ENCODE peak calls at places on chromosomes 1 and 21, in six cellular contexts. I, J, X, L, H and M are unnamed samples.

GRCh38 chr1:227192163-227192562 is 126.1 kb downstream of the CDC42BPA start:
- DNase-seq in H (peak; percentile 97), I (no peak), J (no peak), L (peak; percentile 46), X (peak; percentile 6), M (peak; percentile 7)

GRCh38 chr1:10561497-10561896 is 86.7 kb downstream of the PEX14 start:
- DNase-seq in L (no peak), H (no peak), J (no peak), X (no peak), I (no peak), M (peak; percentile 37)

GRCh38 chr1:165423181-165423580 is 21.7 kb downstream of the RXRG start:
- DNase-seq in X (no peak), J (no peak), L (no peak), H (no peak), I (no peak), M (no peak)

GRCh38 chr1:41876533-41877445 is 41.9 kb downstream of the HIVEP3 start:
- DNase-seq in I (no peak), J (no peak), X (no peak), L (no peak), H (no peak), M (peak; percentile 50)

GRCh38 chr1:68585371-68585770 is 88.5 kb upstream of the DEPDC1 start:
- DNase-seq in H (no peak), I (no peak), X (no peak), L (no peak), J (no peak), M (no peak)

GRCh38 chr1:225746361-225747179 is 31.1 kb upstream of the SRP9 start:
- DNase-seq in J (peak; percentile 96), H (peak; percentile 88), L (peak; percentile 72), X (no peak), I (no peak), M (no peak)

GRCh38 chr21:19523731-19524130 is 1120.1 kb upstream of the TMPRSS15 start:
- DNase-seq in I (no peak), J (no peak), L (no peak), H (no peak), X (no peak), M (peak; percentile 79)

GRCh38 chr1:48030696-48031365 is 33.6 kb upstream of the TRABD2B start:
- DNase-seq in I (no peak), X (no peak), J (no peak), L (no peak), H (no peak), M (no peak)

GRCh38 chr1:214205053-214205452 is 75.9 kb upstream of the SMYD2 start:
- DNase-seq in L (no peak), X (no peak), J (no peak), H (no peak), I (no peak), M (no peak)